ENCODE peak calls at places on chromosomes 1 and 21, in five cellular contexts. T is left lung, U is psoas muscle, X is mucosa of descending colon, B is lower lobe of right lung. K is an unnamed sample.

GRCh38 chr1:31760901-31761470 is 3.2 kb downstream of the ADGRB2 start:
- ATAC-seq in T (peak; percentile 70), X (peak; percentile 65), B (peak; percentile 58), U (peak; percentile 22), K (peak; percentile 63)

GRCh38 chr1:85611390-85611789 is 30.8 kb downstream of the CCN1 start:
- ATAC-seq in T (peak; percentile 10), B (no peak), U (no peak), X (no peak), K (no peak)

GRCh38 chr1:220669005-220669404 is 21.2 kb upstream of the C1orf115 start:
- ATAC-seq in X (no peak), T (no peak), U (no peak), B (no peak), K (no peak)

GRCh38 chr1:39238476-39238875 is 34.0 kb downstream of the MACF1 start:
- ATAC-seq in U (no peak), B (no peak), T (peak; percentile 26), X (no peak), K (peak; percentile 50)

GRCh38 chr1:9270290-9270900 is 22.3 kb upstream of the SPSB1 start:
- ATAC-seq in U (peak; percentile 66), X (peak; percentile 24), T (peak; percentile 30), B (no peak), K (no peak)

GRCh38 chr1:154877370-154877974 is 7.4 kb upstream of the KCNN3 start:
- ATAC-seq in T (no peak), X (peak; percentile 86), U (peak; percentile 70), B (no peak), K (no peak)

GRCh38 chr1:159868766-159869165 is 6.3 kb upstream of the VSIG8 start:
- ATAC-seq in T (no peak), B (no peak), U (no peak), X (no peak), K (no peak)

GRCh38 chr1:233242827-233243483 is 52.6 kb downstream of the PCNX2 start:
- ATAC-seq in T (peak; percentile 15), X (peak; percentile 70), U (no peak), B (peak; percentile 66), K (no peak)

GRCh38 chr1:237814319-237814924 is 76.3 kb downstream of the ZP4 start:
- ATAC-seq in U (no peak), T (no peak), B (no peak), X (no peak), K (no peak)

GRCh38 chr1:206963740-206964139 is 6.5 kb downstream of the FCAMR start:
- ATAC-seq in B (no peak), U (no peak), X (peak; percentile 87), T (no peak), K (no peak)

GRCh38 chr1:70737125-70737524 is 310.5 kb downstream of the PTGER3 start:
- ATAC-seq in B (no peak), T (no peak), X (no peak), U (no peak), K (no peak)

GRCh38 chr1:199685369-199685768 is 342.1 kb upstream of the NR5A2 start:
- ATAC-seq in X (peak; percentile 87), T (peak; percentile 78), U (no peak), B (no peak), K (no peak)

GRCh38 chr1:152623203-152623844 is 421 bp upstream of the LCE3A start:
- ATAC-seq in U (no peak), X (peak; percentile 35), T (no peak), B (peak; percentile 17), K (no peak)

GRCh38 chr21:24208562-24209260 is 1398.6 kb downstream of the MRPL39 start:
- ATAC-seq in B (peak; percentile 51), T (no peak), U (no peak), X (no peak), K (peak; percentile 19)

GRCh38 chr1:70143052-70143659 is 62.2 kb downstream of the LRRC40 start:
- ATAC-seq in T (no peak), U (peak; percentile 71), X (no peak), B (no peak), K (no peak)

GRCh38 chr1:210446479-210446878 is 117.8 kb downstream of the HHAT start:
- ATAC-seq in U (no peak), B (no peak), T (no peak), X (peak; percentile 45), K (no peak)

GRCh38 chr1:67201891-67202290 is 35.6 kb downstream of the IL23R start:
- ATAC-seq in U (no peak), B (no peak), X (no peak), T (no peak), K (no peak)

GRCh38 chr1:53061859-53062714 is at the start of gene PODN:
- ATAC-seq in B (peak; percentile 58), T (peak; percentile 51), U (peak; percentile 42), X (peak; percentile 20), K (peak; percentile 58)
- H3K4me3 ChIP-seq in B (peak within 1 kb of the TSS; percentile 63), T (peak within 1 kb of the TSS; percentile 44), U (peak within 1 kb of the TSS; percentile 67), X (no peak within 1 kb of the TSS), K (peak within 1 kb of the TSS; percentile 73)

DNA sequence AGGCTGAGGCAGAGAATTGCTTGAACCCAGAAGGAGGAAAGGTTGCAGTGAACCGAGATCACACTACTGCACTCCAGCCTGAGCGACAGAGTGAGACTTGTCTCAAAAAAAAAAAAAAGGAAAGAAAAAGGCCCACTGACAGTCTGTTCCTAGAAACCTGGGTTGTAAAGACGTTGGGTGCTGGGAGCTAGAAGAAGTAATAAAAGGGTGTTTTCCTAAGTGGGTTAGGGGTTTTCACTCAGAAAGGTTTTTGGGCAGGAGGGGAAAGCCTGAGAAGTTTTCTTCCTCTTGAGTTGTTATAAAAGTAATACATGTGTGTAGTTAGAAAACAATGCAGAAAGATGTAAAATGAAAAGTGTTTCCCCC is 25.4 kb downstream of the CELA3A start:
- ATAC-seq in X (no peak), B (no peak), U (no peak), T (no peak), K (no peak)
- H3K4me3 ChIP-seq in X (no peak overlapping the region), B (no peak overlapping the region), U (no peak overlapping the region), T (no peak overlapping the region), K (no peak overlapping the region)

DNA sequence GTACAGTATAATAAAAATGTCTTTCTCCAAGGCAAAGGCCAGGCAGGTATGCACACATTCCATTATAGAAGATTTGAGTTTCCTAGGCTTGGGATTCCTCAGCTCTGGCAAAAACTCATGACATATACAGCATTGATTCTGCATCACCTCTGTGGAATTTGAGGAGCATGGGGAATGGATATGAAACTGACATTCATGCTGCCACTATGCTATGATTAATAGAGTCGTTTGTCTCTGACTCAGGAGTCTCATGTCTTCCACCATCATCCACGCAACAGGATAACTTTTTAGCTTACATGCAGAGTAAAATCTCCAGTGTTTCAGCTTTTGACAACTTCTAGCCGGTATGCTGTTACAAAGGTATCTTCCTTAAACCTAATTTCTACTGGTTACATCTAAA is 49.8 kb upstream of the ADORA3 start:
- ATAC-seq in B (no peak), T (no peak), U (no peak), X (no peak), K (no peak)
- H3K4me3 ChIP-seq in B (no peak overlapping the region), T (no peak overlapping the region), U (no peak overlapping the region), X (no peak overlapping the region), K (no peak overlapping the region)

GRCh38 chr21:14911351-14911750 is 153.4 kb downstream of the NRIP1 start:
- ATAC-seq in U (no peak), X (no peak), T (no peak), B (no peak), K (no peak)

GRCh38 chr21:14913576-14914146 is 151.1 kb downstream of the NRIP1 start:
- ATAC-seq in X (no peak), B (no peak), U (no peak), T (no peak), K (no peak)

GRCh38 chr21:14917762-14918161 is 147.0 kb downstream of the NRIP1 start:
- ATAC-seq in B (no peak), T (no peak), X (no peak), U (no peak), K (no peak)

GRCh38 chr21:14918542-14918941 is 146.3 kb downstream of the NRIP1 start:
- ATAC-seq in B (no peak), X (no peak), U (peak; percentile 90), T (no peak), K (no peak)

GRCh38 chr21:14916676-14917141 is 148.1 kb downstream of the NRIP1 start:
- ATAC-seq in T (no peak), U (no peak), B (no peak), X (peak; percentile 82), K (no peak)
- H3K4me3 ChIP-seq in T (no peak overlapping the region), U (no peak overlapping the region), B (no peak overlapping the region), X (no peak overlapping the region), K (no peak overlapping the region)

DNA sequence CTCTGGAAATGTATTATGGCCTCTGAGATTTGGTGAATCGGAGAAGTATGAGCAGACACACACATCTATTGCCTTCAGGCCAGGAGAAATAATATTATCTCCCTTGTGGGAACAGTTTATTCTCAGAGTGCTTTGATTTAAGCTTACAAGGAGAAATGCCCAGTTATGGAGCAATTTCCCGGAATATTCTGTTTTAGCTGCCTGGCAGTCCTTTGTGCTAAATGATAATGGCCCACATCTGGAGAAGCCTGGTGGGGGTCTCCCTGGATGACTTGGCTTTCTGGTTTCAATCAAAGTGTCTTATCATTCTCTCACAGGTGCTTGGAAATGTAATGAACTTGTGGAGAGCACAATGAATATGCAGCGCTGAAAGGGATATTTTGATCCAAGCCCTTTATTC is 389.6 kb upstream of the USP24 start:
- ATAC-seq in B (no peak), X (no peak), T (no peak), U (no peak), K (peak; percentile 62)
- H3K4me3 ChIP-seq in B (no peak overlapping the region), X (no peak overlapping the region), T (no peak overlapping the region), U (no peak overlapping the region), K (no peak overlapping the region)

GRCh38 chr1:201023517-201023902 is at the start of gene KIF21B:
- ATAC-seq in U (peak; percentile 91), X (peak; percentile 78), T (peak; percentile 88), B (peak; percentile 89), K (peak; percentile 86)

GRCh38 chr1:201022178-201022823 is 1.2 kb downstream of the KIF21B start:
- ATAC-seq in B (no peak), X (no peak), T (no peak), U (no peak), K (no peak)

GRCh38 chr1:201024251-201024998 is 911 bp upstream of the KIF21B start:
- ATAC-seq in U (no peak), T (no peak), B (no peak), X (no peak), K (no peak)

GRCh38 chr1:201021333-201022177 is 2.0 kb downstream of the KIF21B start:
- ATAC-seq in U (no peak), X (no peak), T (no peak), B (no peak), K (no peak)

DNA sequence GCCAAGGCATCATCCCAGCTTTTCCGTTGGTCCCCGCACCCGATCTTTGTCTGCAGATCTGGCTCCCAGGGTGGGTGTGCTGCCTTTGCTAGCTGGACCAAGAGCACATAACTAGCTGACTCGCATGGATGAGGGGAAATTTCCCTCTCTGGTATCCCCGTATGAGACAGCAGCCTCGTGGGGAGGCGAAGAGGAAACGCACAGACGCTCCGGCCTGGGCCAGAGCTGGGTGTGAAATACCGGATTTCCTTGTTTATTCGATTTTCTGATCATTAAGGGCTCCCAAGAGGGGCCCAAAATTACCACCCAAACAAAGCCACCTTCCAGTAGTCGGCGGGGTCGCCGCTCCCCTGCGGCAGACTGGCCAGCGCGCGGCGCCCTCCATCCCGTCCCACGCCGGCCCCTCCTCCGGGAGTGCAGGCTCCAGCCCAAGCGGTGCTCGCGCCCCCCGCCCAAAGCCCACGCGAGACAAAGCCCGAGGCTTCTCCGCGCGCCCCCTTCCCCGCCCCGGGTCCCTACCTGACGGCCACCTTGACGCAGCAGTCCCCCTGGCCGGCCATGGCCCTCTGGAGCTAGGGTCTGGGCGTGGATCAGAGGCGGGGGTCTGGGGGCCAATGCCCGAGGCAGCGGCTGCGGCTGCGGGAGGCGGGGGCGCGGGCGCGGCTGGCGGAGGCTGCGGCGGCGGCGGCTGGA is 544 bp downstream of the KIF21B start:
- ATAC-seq in T (no peak), X (peak; percentile 5), B (no peak), U (no peak), K (no peak)
- H3K4me3 ChIP-seq in T (peak overlapping the region; percentile 58), X (peak overlapping the region; percentile 34), B (peak overlapping the region; percentile 62), U (peak overlapping the region; percentile 66), K (peak overlapping the region; percentile 68)